ENCODE peak calls at places on chromosomes 6 and 20, in five cellular contexts. One of them, this sample, is unnamed. For H3K9me3 and H3K36me3, the result is how much of the 10 kb centered on the place peaks cover.

GRCh38 chr20:10591956-10592521 is 81.8 kb downstream of the JAG1 start:
- DNase-seq in adrenal gland: no peak
- DNase-seq in uterus: no peak
- DNase-seq in CD4-positive, alpha-beta memory T cell: no peak
- DNase-seq in aorta: no peak
- DNase-seq in this sample: no peak

GRCh38 chr6:34273242-34273805 is 24.5 kb upstream of the SMIM29 start:
- DNase-seq in adrenal gland: peak
- DNase-seq in uterus: no peak
- DNase-seq in CD4-positive, alpha-beta memory T cell: no peak
- DNase-seq in aorta: no peak
- DNase-seq in this sample: peak

GRCh38 chr20:33814238-33814712 is 3.1 kb downstream of the CHMP4B start:
- DNase-seq in adrenal gland: no peak
- DNase-seq in uterus: no peak
- DNase-seq in CD4-positive, alpha-beta memory T cell: no peak
- DNase-seq in aorta: no peak
- DNase-seq in this sample: no peak

GRCh38 chr6:21479140-21479539 is 114.4 kb upstream of the SOX4 start:
- DNase-seq in adrenal gland: peak
- DNase-seq in uterus: no peak
- DNase-seq in CD4-positive, alpha-beta memory T cell: no peak
- DNase-seq in aorta: no peak
- DNase-seq in this sample: no peak

GRCh38 chr6:13273931-13274706 is 54.2 kb downstream of the TBC1D7 start:
- DNase-seq in adrenal gland: no peak
- DNase-seq in uterus: no peak
- DNase-seq in CD4-positive, alpha-beta memory T cell: peak
- DNase-seq in aorta: no peak
- DNase-seq in this sample: no peak

GRCh38 chr20:12012241-12013222 is 94.8 kb downstream of the BTBD3 start:
- DNase-seq in adrenal gland: peak
- DNase-seq in uterus: no peak
- DNase-seq in CD4-positive, alpha-beta memory T cell: no peak
- DNase-seq in aorta: no peak
- DNase-seq in this sample: no peak

GRCh38 chr6:40713002-40713719 is 126.0 kb upstream of the LRFN2 start:
- DNase-seq in adrenal gland: no peak
- DNase-seq in uterus: no peak
- DNase-seq in CD4-positive, alpha-beta memory T cell: no peak
- DNase-seq in aorta: no peak
- DNase-seq in this sample: no peak

GRCh38 chr6:119355890-119356289 is 6.3 kb upstream of the MAN1A1 start:
- DNase-seq in adrenal gland: no peak
- DNase-seq in uterus: no peak
- DNase-seq in CD4-positive, alpha-beta memory T cell: no peak
- DNase-seq in aorta: no peak
- DNase-seq in this sample: no peak

GRCh38 chr20:3931664-3932063 is 42.5 kb downstream of the PANK2 start:
- DNase-seq in adrenal gland: no peak
- DNase-seq in uterus: no peak
- DNase-seq in CD4-positive, alpha-beta memory T cell: no peak
- DNase-seq in aorta: peak
- DNase-seq in this sample: no peak

GRCh38 chr6:27138837-27139752 is 108.4 kb upstream of the PRSS16 start:
- DNase-seq in adrenal gland: peak
- DNase-seq in uterus: peak
- DNase-seq in CD4-positive, alpha-beta memory T cell: peak
- DNase-seq in aorta: peak
- DNase-seq in this sample: no peak

GRCh38 chr6:23154159-23154558 is 584.8 kb downstream of the HDGFL1 start:
- DNase-seq in adrenal gland: no peak
- DNase-seq in uterus: no peak
- DNase-seq in CD4-positive, alpha-beta memory T cell: no peak
- DNase-seq in aorta: no peak
- DNase-seq in this sample: no peak
- H3K9me3 ChIP-seq in adrenal gland: under half
- H3K9me3 ChIP-seq in uterus: under half
- H3K9me3 ChIP-seq in CD4-positive, alpha-beta memory T cell: under half
- H3K9me3 ChIP-seq in aorta: under half
- H3K9me3 ChIP-seq in this sample: under half

GRCh38 chr20:57402206-57403125 is 11.3 kb downstream of the RBM38 start:
- DNase-seq in adrenal gland: no peak
- DNase-seq in uterus: no peak
- DNase-seq in CD4-positive, alpha-beta memory T cell: no peak
- DNase-seq in aorta: peak
- DNase-seq in this sample: peak
- H3K36me3 ChIP-seq in adrenal gland: under half
- H3K36me3 ChIP-seq in uterus: under half
- H3K36me3 ChIP-seq in CD4-positive, alpha-beta memory T cell: half or more
- H3K36me3 ChIP-seq in aorta: under half
- H3K36me3 ChIP-seq in this sample: under half

GRCh38 chr6:168015492-168016175 is 18.2 kb downstream of the KIF25 start:
- DNase-seq in adrenal gland: no peak
- DNase-seq in uterus: no peak
- DNase-seq in CD4-positive, alpha-beta memory T cell: no peak
- DNase-seq in aorta: no peak
- DNase-seq in this sample: no peak

GRCh38 chr6:168011291-168011690 is 13.8 kb downstream of the KIF25 start:
- DNase-seq in adrenal gland: no peak
- DNase-seq in uterus: no peak
- DNase-seq in CD4-positive, alpha-beta memory T cell: no peak
- DNase-seq in aorta: no peak
- DNase-seq in this sample: no peak

GRCh38 chr6:168013250-168013915 is 15.9 kb downstream of the KIF25 start:
- DNase-seq in adrenal gland: no peak
- DNase-seq in uterus: no peak
- DNase-seq in CD4-positive, alpha-beta memory T cell: no peak
- DNase-seq in aorta: peak
- DNase-seq in this sample: no peak

GRCh38 chr6:168014406-168014959 is 17.0 kb downstream of the KIF25 start:
- DNase-seq in adrenal gland: no peak
- DNase-seq in uterus: no peak
- DNase-seq in CD4-positive, alpha-beta memory T cell: no peak
- DNase-seq in aorta: no peak
- DNase-seq in this sample: no peak

GRCh38 chr6:168012431-168013249 is 15.2 kb downstream of the KIF25 start:
- DNase-seq in adrenal gland: no peak
- DNase-seq in uterus: no peak
- DNase-seq in CD4-positive, alpha-beta memory T cell: no peak
- DNase-seq in aorta: peak
- DNase-seq in this sample: no peak
- H3K9me3 ChIP-seq in adrenal gland: under half
- H3K9me3 ChIP-seq in uterus: under half
- H3K9me3 ChIP-seq in CD4-positive, alpha-beta memory T cell: under half
- H3K9me3 ChIP-seq in aorta: under half
- H3K9me3 ChIP-seq in this sample: under half

GRCh38 chr20:62131560-62132320 is 9.5 kb downstream of the LSM14B start:
- DNase-seq in adrenal gland: no peak
- DNase-seq in uterus: no peak
- DNase-seq in CD4-positive, alpha-beta memory T cell: no peak
- DNase-seq in aorta: no peak
- DNase-seq in this sample: no peak
- H3K36me3 ChIP-seq in adrenal gland: under half
- H3K36me3 ChIP-seq in uterus: under half
- H3K36me3 ChIP-seq in CD4-positive, alpha-beta memory T cell: half or more
- H3K36me3 ChIP-seq in aorta: under half
- H3K36me3 ChIP-seq in this sample: half or more